ENCODE peak calls at places on chromosomes 3 and 15, in seven cellular contexts. Z is mesendoderm, R is IMR-90, X is trophoblast cell, Y is mesenchymal stem cell, Q is H1, E is neuronal stem cell. L is an unnamed sample.
A peak's percentile ranks its signal among the peaks of the same experiment; 100 is the strongest.

GRCh38 chr3:195462308-195462610 is 19.4 kb upstream of the ACAP2 start:
- DNase-seq in Z (no peak), R (no peak), X (no peak), Y (no peak), Q (no peak), E (no peak), L (no peak)

GRCh38 chr3:131582438-131582837 is 79.7 kb upstream of the MRPL3 start:
- DNase-seq in Z (no peak), R (no peak), X (no peak), Y (no peak), Q (no peak), E (no peak), L (no peak)

GRCh38 chr15:48946088-48946839 is 17.5 kb downstream of the SHC4 start:
- DNase-seq in Z (peak; percentile 28), R (peak; percentile 90), X (no peak), Y (peak; percentile 64), Q (no peak), E (no peak), L (no peak)

GRCh38 chr15:36117394-36117793 is 462.0 kb upstream of the CDIN1 start:
- DNase-seq in Z (no peak), R (no peak), X (no peak), Y (no peak), Q (no peak), E (no peak), L (no peak)

GRCh38 chr3:156483426-156483825 is 71.5 kb downstream of the SSR3 start:
- DNase-seq in Z (no peak), R (peak; percentile 86), X (no peak), Y (peak; percentile 94), Q (no peak), E (no peak), L (no peak)

GRCh38 chr3:102195198-102195948 is 239.4 kb upstream of the ZPLD1 start:
- DNase-seq in Z (no peak), R (no peak), X (no peak), Y (no peak), Q (no peak), E (no peak), L (no peak)

GRCh38 chr15:78424673-78425072 is 13.3 kb upstream of the IREB2 start:
- DNase-seq in Z (no peak), R (no peak), X (no peak), Y (no peak), Q (no peak), E (no peak), L (no peak)

GRCh38 chr15:52733078-52733477 is 53.9 kb upstream of the ATOSA start:
- DNase-seq in Z (no peak), R (no peak), X (peak; percentile 15), Y (peak; percentile 39), Q (no peak), E (no peak), L (no peak)

GRCh38 chr3:129658156-129658843 is 51.8 kb upstream of the PLXND1 start:
- DNase-seq in Z (peak; percentile 12), R (no peak), X (no peak), Y (no peak), Q (no peak), E (no peak), L (no peak)

GRCh38 chr3:28130836-28131235 is 110.6 kb upstream of the CMC1 start:
- DNase-seq in Z (peak; percentile 36), R (no peak), X (no peak), Y (no peak), Q (no peak), E (no peak), L (no peak)

GRCh38 chr3:8532251-8532831 is 30.7 kb downstream of the LMCD1 start:
- DNase-seq in Z (no peak), R (peak; percentile 71), X (no peak), Y (peak; percentile 76), Q (no peak), E (no peak), L (no peak)

GRCh38 chr3:192706272-192706671 is 21.1 kb downstream of the FGF12 start:
- DNase-seq in Z (no peak), R (no peak), X (no peak), Y (no peak), Q (no peak), E (no peak), L (no peak)

GRCh38 chr3:154956815-154957214 is 123.3 kb upstream of the MME start:
- DNase-seq in Z (no peak), R (no peak), X (no peak), Y (no peak), Q (no peak), E (no peak), L (no peak)

GRCh38 chr15:36601497-36601932 is 22.1 kb downstream of the CDIN1 start:
- DNase-seq in Z (no peak), R (peak; percentile 89), X (no peak), Y (peak; percentile 92), Q (no peak), E (no peak), L (no peak)

DNA sequence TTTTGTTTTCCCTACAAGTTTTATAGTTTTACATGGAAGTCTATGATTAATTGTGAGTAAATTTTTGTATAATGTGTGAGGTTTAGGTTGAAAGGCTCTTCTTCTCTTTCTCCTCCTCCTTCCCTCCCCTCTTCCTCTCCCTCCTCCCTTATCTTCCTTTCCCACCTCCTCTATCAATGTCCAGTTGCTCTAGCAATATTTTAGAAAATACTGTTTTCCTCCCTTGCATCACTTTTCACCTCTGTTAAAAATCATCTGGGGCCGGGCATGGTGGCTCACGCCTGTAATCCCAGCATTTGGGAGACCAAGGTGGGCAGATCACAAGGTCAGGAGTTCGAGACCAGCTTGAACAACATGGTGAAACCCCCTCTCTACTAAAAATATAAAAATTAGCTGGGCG is 119.4 kb downstream of the FNDC3B start:
- DNase-seq in Z (no peak), R (no peak), X (no peak), Y (no peak), Q (no peak), E (no peak), L (no peak)
- H3K4me1 ChIP-seq in Z (peaks cover 17% of the 10 kb centered on the region), R (peaks cover 14% of the 10 kb centered on the region), X (peaks cover 14% of the 10 kb centered on the region), Y (peaks cover 14% of the 10 kb centered on the region), Q (peaks cover 11% of the 10 kb centered on the region), E (peaks cover 15% of the 10 kb centered on the region), L (peaks cover 16% of the 10 kb centered on the region)

GRCh38 chr3:77514766-77515165 is 474.9 kb downstream of the ROBO2 start:
- DNase-seq in Z (no peak), R (no peak), X (no peak), Y (no peak), Q (no peak), E (no peak), L (no peak)
- H3K79me1 ChIP-seq in Z (no peaks in the 10 kb centered on the region), R (no peaks in the 10 kb centered on the region), X (no peaks in the 10 kb centered on the region), Y (no peaks in the 10 kb centered on the region), Q (no peaks in the 10 kb centered on the region), E (no peaks in the 10 kb centered on the region), L (no peaks in the 10 kb centered on the region)

GRCh38 chr3:69103123-69103522 is 18.4 kb downstream of the ARL6IP5 start:
- DNase-seq in Z (no peak), R (no peak), X (no peak), Y (no peak), Q (no peak), E (no peak), L (no peak)
- H3K18ac ChIP-seq in Z (no peak overlapping the region), R (no peak overlapping the region), X (no peak overlapping the region), Y (no peak overlapping the region), Q (no peak overlapping the region), E (no peak overlapping the region), L (no peak overlapping the region)

DNA sequence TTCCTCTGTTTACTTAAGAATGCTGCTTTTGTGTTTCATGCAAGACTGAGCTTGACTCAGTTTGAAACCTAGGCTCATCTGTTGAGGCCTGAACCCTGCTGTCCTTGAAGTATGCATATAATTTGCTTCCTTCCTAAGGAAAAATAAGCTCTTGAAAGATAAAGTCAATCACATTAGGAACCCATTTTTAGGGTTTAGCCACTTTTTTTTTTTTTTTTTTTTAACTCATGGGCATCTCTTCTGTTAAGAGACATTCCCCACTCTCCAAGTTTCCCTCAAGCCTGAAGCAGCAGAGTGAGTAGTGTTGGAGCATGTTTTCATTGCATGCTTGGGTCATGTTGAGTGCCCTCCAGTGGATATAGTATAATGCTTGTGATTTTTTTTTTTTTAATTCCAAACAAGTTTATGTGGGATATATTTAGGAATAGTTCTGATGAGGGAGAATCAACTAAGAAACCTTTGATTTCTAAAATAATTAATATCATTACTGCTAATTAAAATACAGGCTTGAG is 3.6 kb downstream of the CTNNB1 start:
- DNase-seq in Z (peak; percentile 84), R (peak; percentile 61), X (peak; percentile 25), Y (peak; percentile 78), Q (no peak), E (no peak), L (no peak)
- H3K4me1 ChIP-seq in Z (peaks cover 6% of the 10 kb centered on the region), R (peaks cover 9% of the 10 kb centered on the region), X (peaks cover 8% of the 10 kb centered on the region), Y (peaks cover 7% of the 10 kb centered on the region), Q (no peaks in the 10 kb centered on the region), E (peaks cover 8% of the 10 kb centered on the region), L (peaks cover 5% of the 10 kb centered on the region)

GRCh38 chr3:177065285-177066028 is 131.8 kb downstream of the TBL1XR1 start:
- DNase-seq in Z (no peak), R (no peak), X (no peak), Y (peak; percentile 28), Q (no peak), E (no peak), L (no peak)

GRCh38 chr3:177062052-177062732 is 135.1 kb downstream of the TBL1XR1 start:
- DNase-seq in Z (no peak), R (peak; percentile 25), X (no peak), Y (no peak), Q (no peak), E (no peak), L (no peak)

GRCh38 chr3:177069514-177070329 is 127.6 kb downstream of the TBL1XR1 start:
- DNase-seq in Z (no peak), R (peak; percentile 75), X (no peak), Y (peak; percentile 59), Q (no peak), E (no peak), L (no peak)

GRCh38 chr3:177068967-177069366 is 128.3 kb downstream of the TBL1XR1 start:
- DNase-seq in Z (no peak), R (no peak), X (no peak), Y (no peak), Q (no peak), E (no peak), L (no peak)

DNA sequence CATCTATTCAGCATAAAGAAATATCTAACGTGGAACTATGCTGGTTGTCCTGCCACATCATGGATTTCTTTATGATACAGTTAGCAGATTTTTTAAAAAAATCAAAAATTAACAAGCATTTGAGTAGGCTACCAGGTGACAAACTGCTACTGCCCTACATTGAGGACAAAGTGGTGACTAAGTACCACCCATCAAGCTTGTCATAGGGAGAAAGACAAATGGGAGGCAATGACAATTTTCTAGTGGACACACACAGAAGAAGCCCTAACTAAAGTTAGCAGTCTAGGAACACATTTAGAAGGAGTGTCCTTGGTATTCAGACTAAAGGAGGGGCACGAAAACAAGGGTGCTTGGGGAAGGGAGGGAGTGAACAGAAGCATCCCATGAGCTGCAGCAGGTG is 131.2 kb downstream of the TBL1XR1 start:
- DNase-seq in Z (peak; percentile 19), R (no peak), X (no peak), Y (no peak), Q (no peak), E (no peak), L (no peak)
- H3K79me1 ChIP-seq in Z (peaks cover 10% of the 10 kb centered on the region), R (peaks cover 76% of the 10 kb centered on the region), X (no peaks in the 10 kb centered on the region), Y (peaks cover 10% of the 10 kb centered on the region), Q (peaks cover 2% of the 10 kb centered on the region), E (no peaks in the 10 kb centered on the region), L (peaks cover 6% of the 10 kb centered on the region)

L was measured in H9.